ENCODE peak calls at places on chromosomes 12 and 14, in five cellular contexts. I, D, Z, S and H are unnamed samples.

GRCh38 chr14:101194356-101195308 is 291.1 kb upstream of the RTL1 start:
- DNase-seq in S (no peak), Z (no peak), D (no peak), I (no peak), H (no peak)

GRCh38 chr12:14505626-14506596 is 61.8 kb downstream of the PLBD1 start:
- DNase-seq in Z (no peak), D (no peak), S (no peak), I (no peak), H (no peak)

GRCh38 chr12:45234134-45234865 is 18.4 kb downstream of the ANO6 start:
- DNase-seq in I (peak; percentile 84), Z (peak; percentile 98), S (no peak), D (peak; percentile 99), H (peak; percentile 97)

GRCh38 chr12:89514751-89515150 is 9.8 kb downstream of the GALNT4 start:
- DNase-seq in Z (no peak), D (no peak), I (no peak), S (no peak), H (no peak)

GRCh38 chr12:1474059-1474537 is 120.3 kb downstream of the FBXL14 start:
- DNase-seq in I (peak; percentile 34), Z (peak; percentile 99), S (no peak), D (peak; percentile 99), H (peak; percentile 98)

GRCh38 chr12:6341439-6342139 is at the start of gene TNFRSF1A:
- DNase-seq in I (no peak), Z (peak; percentile 81), D (peak; percentile 88), S (peak; percentile 48), H (peak; percentile 54)

GRCh38 chr14:102140027-102140749 is 491 bp downstream of the WDR20 start:
- DNase-seq in S (peak; percentile 47), I (no peak), Z (peak; percentile 48), D (peak; percentile 61), H (no peak)

GRCh38 chr14:63492391-63492790 is 50.8 kb downstream of the PPP2R5E start:
- DNase-seq in S (no peak), I (peak; percentile 79), D (peak; percentile 93), Z (peak; percentile 73), H (peak; percentile 68)

GRCh38 chr14:22886500-22887259 is 3.7 kb downstream of the REM2 start:
- DNase-seq in S (peak; percentile 76), I (no peak), D (peak; percentile 76), Z (peak; percentile 77), H (no peak)

GRCh38 chr12:45727994-45728624 is 1.4 kb upstream of the ARID2 start:
- DNase-seq in S (no peak), D (no peak), I (no peak), Z (no peak), H (no peak)

GRCh38 chr14:96852823-96853422 is 55.7 kb downstream of the VRK1 start:
- DNase-seq in S (no peak), D (peak; percentile 60), I (no peak), Z (peak; percentile 24), H (peak; percentile 15)

GRCh38 chr12:81245458-81245857 is 167.6 kb downstream of the ACSS3 start:
- DNase-seq in S (no peak), I (no peak), Z (no peak), D (peak; percentile 2), H (peak; percentile 34)

GRCh38 chr14:81275305-81275950 is 54.7 kb upstream of the GTF2A1 start:
- DNase-seq in I (no peak), S (no peak), Z (no peak), D (no peak), H (no peak)

GRCh38 chr12:47886471-47887240 is 18.1 kb downstream of the VDR start:
- DNase-seq in Z (no peak), D (no peak), S (no peak), I (no peak), H (no peak)

GRCh38 chr12:71335668-71336257 is 103.8 kb upstream of the LGR5 start:
- DNase-seq in S (no peak), Z (no peak), D (no peak), I (no peak), H (no peak)

GRCh38 chr14:74934476-74935339 is 11.6 kb upstream of the RPS6KL1 start:
- DNase-seq in Z (no peak), I (no peak), D (no peak), S (no peak), H (no peak)

GRCh38 chr12:112978163-112979081 is at the start of gene OAS2:
- DNase-seq in Z (peak; percentile 97), S (peak; percentile 86), I (peak; percentile 70), D (peak; percentile 87), H (peak; percentile 60)

GRCh38 chr12:130832561-130833209 is 6.4 kb downstream of the STX2 start:
- DNase-seq in S (no peak), D (peak; percentile 60), Z (no peak), I (no peak), H (peak; percentile 54)

GRCh38 chr12:111088409-111088808 is 168.0 kb upstream of the MYL2 start:
- DNase-seq in S (no peak), Z (no peak), D (no peak), I (no peak), H (no peak)

GRCh38 chr12:112937741-112938719 is at the start of gene OAS3:
- DNase-seq in Z (peak; percentile 99), D (peak; percentile 81), S (peak; percentile 75), I (peak; percentile 33), H (peak; percentile 35)

GRCh38 chr14:91015435-91015834 is 45.0 kb downstream of the RPS6KA5 start:
- DNase-seq in I (no peak), S (no peak), D (no peak), Z (no peak), H (no peak)

GRCh38 chr12:85558684-85559083 is 277.5 kb downstream of the RASSF9 start:
- DNase-seq in I (no peak), S (no peak), Z (no peak), D (no peak), H (no peak)

GRCh38 chr12:4145990-4146859 is 127.3 kb upstream of the CCND2 start:
- DNase-seq in I (no peak), D (no peak), S (peak; percentile 79), Z (no peak), H (no peak)

GRCh38 chr12:67747869-67748760 is 99.6 kb downstream of the DYRK2 start:
- DNase-seq in Z (peak; percentile 71), I (no peak), S (no peak), D (peak; percentile 73), H (peak; percentile 50)

GRCh38 chr12:69468237-69469026 is 1.8 kb upstream of the FRS2 start:
- DNase-seq in I (peak; percentile 14), Z (peak; percentile 63), D (peak; percentile 68), S (no peak), H (no peak)

GRCh38 chr14:97180304-97181200 is 383.4 kb downstream of the VRK1 start:
- DNase-seq in Z (peak; percentile 87), S (no peak), D (peak; percentile 1), I (peak; percentile 43), H (peak; percentile 43)

GRCh38 chr14:103104654-103105511 is 10.4 kb downstream of the EXOC3L4 start:
- DNase-seq in S (peak; percentile 77), Z (peak; percentile 32), I (no peak), D (peak; percentile 45), H (no peak)

GRCh38 chr14:93012516-93013367 is 89.8 kb downstream of the CHGA start:
- DNase-seq in I (no peak), Z (no peak), S (no peak), D (peak; percentile 44), H (no peak)

GRCh38 chr12:32885831-32886230 is 10.7 kb downstream of the PKP2 start:
- DNase-seq in S (no peak), D (no peak), I (no peak), Z (no peak), H (no peak)